ENCODE peak calls at places on chromosome 2, in four cellular contexts. One of them, this sample, is unnamed.

GRCh38 chr2:201174687-201175086 is 8.3 kb upstream of the CASP10 start:
- DNase-seq in BE2C: no peak
- DNase-seq in transverse colon: no peak
- DNase-seq in esophagus squamous epithelium: no peak
- DNase-seq in this sample: no peak

GRCh38 chr2:46814160-46814559 is 101.4 kb downstream of the MCFD2 start:
- DNase-seq in BE2C: no peak
- DNase-seq in transverse colon: peak; percentile 31
- DNase-seq in esophagus squamous epithelium: no peak
- DNase-seq in this sample: no peak

GRCh38 chr2:16716051-16716450 is 50.4 kb upstream of the CYRIA start:
- DNase-seq in BE2C: no peak
- DNase-seq in transverse colon: no peak
- DNase-seq in esophagus squamous epithelium: no peak
- DNase-seq in this sample: no peak

GRCh38 chr2:43363086-43363485 is 136.7 kb upstream of the ZFP36L2 start:
- DNase-seq in BE2C: no peak
- DNase-seq in transverse colon: no peak
- DNase-seq in esophagus squamous epithelium: no peak
- DNase-seq in this sample: no peak

GRCh38 chr2:126527836-126528490 is 128.0 kb upstream of the GYPC start:
- DNase-seq in BE2C: peak; percentile 38
- DNase-seq in transverse colon: peak; percentile 71
- DNase-seq in esophagus squamous epithelium: no peak
- DNase-seq in this sample: peak; percentile 18

GRCh38 chr2:218066946-218067515 is 2.0 kb upstream of the RUFY4 start:
- DNase-seq in BE2C: peak; percentile 44
- DNase-seq in transverse colon: no peak
- DNase-seq in esophagus squamous epithelium: no peak
- DNase-seq in this sample: no peak

GRCh38 chr2:216701544-216701943 is 6.2 kb upstream of the IGFBP5 start:
- DNase-seq in BE2C: no peak
- DNase-seq in transverse colon: no peak
- DNase-seq in esophagus squamous epithelium: no peak
- DNase-seq in this sample: no peak

GRCh38 chr2:96815326-96816126 is 542 bp upstream of the CNNM3 start:
- DNase-seq in BE2C: no peak
- DNase-seq in transverse colon: peak; percentile 26
- DNase-seq in esophagus squamous epithelium: no peak
- DNase-seq in this sample: no peak

GRCh38 chr2:191979221-191979730 is 132.4 kb upstream of the CAVIN2 start:
- DNase-seq in BE2C: no peak
- DNase-seq in transverse colon: no peak
- DNase-seq in esophagus squamous epithelium: no peak
- DNase-seq in this sample: no peak

GRCh38 chr2:96547751-96548161 is 11.2 kb downstream of the ARID5A start:
- DNase-seq in BE2C: no peak
- DNase-seq in transverse colon: peak; percentile 3
- DNase-seq in esophagus squamous epithelium: no peak
- DNase-seq in this sample: no peak

GRCh38 chr2:142875642-142876041 is 1.8 kb upstream of the KYNU start:
- DNase-seq in BE2C: no peak
- DNase-seq in transverse colon: no peak
- DNase-seq in esophagus squamous epithelium: no peak
- DNase-seq in this sample: no peak

GRCh38 chr2:142875010-142875409 is 2.5 kb upstream of the KYNU start:
- DNase-seq in BE2C: no peak
- DNase-seq in transverse colon: no peak
- DNase-seq in esophagus squamous epithelium: no peak
- DNase-seq in this sample: no peak

GRCh38 chr2:142872900-142873724 is 4.4 kb upstream of the KYNU start:
- DNase-seq in BE2C: no peak
- DNase-seq in transverse colon: no peak
- DNase-seq in esophagus squamous epithelium: no peak
- DNase-seq in this sample: no peak

GRCh38 chr2:142874293-142874814 is 3.1 kb upstream of the KYNU start:
- DNase-seq in BE2C: no peak
- DNase-seq in transverse colon: peak; percentile 38
- DNase-seq in esophagus squamous epithelium: no peak
- DNase-seq in this sample: no peak

GRCh38 chr2:142873850-142874287 is 3.6 kb upstream of the KYNU start:
- DNase-seq in BE2C: no peak
- DNase-seq in transverse colon: no peak
- DNase-seq in esophagus squamous epithelium: no peak
- DNase-seq in this sample: no peak
- H3K4me3 ChIP-seq in BE2C: no peak overlapping the region
- H3K4me3 ChIP-seq in transverse colon: no peak overlapping the region
- H3K4me3 ChIP-seq in esophagus squamous epithelium: no peak overlapping the region
- H3K4me3 ChIP-seq in this sample: peak overlapping the region; percentile 20

GRCh38 chr2:128354731-128355470 is 36.2 kb upstream of the HS6ST1 start:
- DNase-seq in BE2C: no peak
- DNase-seq in transverse colon: no peak
- DNase-seq in esophagus squamous epithelium: no peak
- DNase-seq in this sample: no peak
- TF ChIP-seq CTCF in BE2C: no peak
- TF ChIP-seq CTCF in transverse colon: no peak
- TF ChIP-seq CTCF in esophagus squamous epithelium: no peak
- TF ChIP-seq CTCF in this sample: no peak

GRCh38 chr2:20744366-20745335 is 77.7 kb downstream of the GDF7 start:
- DNase-seq in BE2C: no peak
- DNase-seq in transverse colon: no peak
- DNase-seq in esophagus squamous epithelium: no peak
- DNase-seq in this sample: no peak
- H3K4me3 ChIP-seq in BE2C: no peak overlapping the region
- H3K4me3 ChIP-seq in transverse colon: no peak overlapping the region
- H3K4me3 ChIP-seq in esophagus squamous epithelium: no peak overlapping the region
- H3K4me3 ChIP-seq in this sample: no peak overlapping the region

DNA sequence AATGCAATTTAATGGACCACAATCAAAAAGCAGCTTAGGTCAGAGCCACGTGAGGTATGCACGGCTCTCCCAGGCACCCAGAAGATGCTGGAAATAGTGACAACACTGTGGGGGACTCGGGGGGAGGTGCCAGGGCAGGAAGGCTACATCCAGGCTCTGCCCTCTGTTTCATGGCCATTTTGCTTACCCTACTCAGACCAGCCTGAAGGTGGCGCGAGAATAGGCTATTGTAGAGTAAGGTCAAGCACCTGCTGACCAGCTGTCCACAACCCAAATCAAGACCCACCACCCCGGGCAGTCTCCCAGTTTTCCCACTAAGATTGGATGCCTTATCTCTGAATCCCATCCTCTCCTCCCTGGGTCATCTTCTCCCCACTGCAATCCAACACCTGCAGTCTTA is 115.7 kb downstream of the VIT start:
- DNase-seq in BE2C: no peak
- DNase-seq in transverse colon: no peak
- DNase-seq in esophagus squamous epithelium: no peak
- DNase-seq in this sample: no peak
- TF ChIP-seq CTCF in BE2C: peak; percentile 34
- TF ChIP-seq CTCF in transverse colon: no peak
- TF ChIP-seq CTCF in esophagus squamous epithelium: no peak
- TF ChIP-seq CTCF in this sample: peak; percentile 44

GRCh38 chr2:138503087-138503442 is 1.5 kb downstream of the SPOPL start:
- DNase-seq in BE2C: no peak
- DNase-seq in transverse colon: no peak
- DNase-seq in esophagus squamous epithelium: no peak
- DNase-seq in this sample: no peak

GRCh38 chr2:138504546-138505239 is 3.1 kb downstream of the SPOPL start:
- DNase-seq in BE2C: no peak
- DNase-seq in transverse colon: no peak
- DNase-seq in esophagus squamous epithelium: no peak
- DNase-seq in this sample: peak; percentile 53

GRCh38 chr2:138504092-138504491 is 2.5 kb downstream of the SPOPL start:
- DNase-seq in BE2C: no peak
- DNase-seq in transverse colon: no peak
- DNase-seq in esophagus squamous epithelium: no peak
- DNase-seq in this sample: no peak

GRCh38 chr2:138502253-138503086 is 900 bp downstream of the SPOPL start:
- DNase-seq in BE2C: no peak
- DNase-seq in transverse colon: no peak
- DNase-seq in esophagus squamous epithelium: no peak
- DNase-seq in this sample: no peak

GRCh38 chr2:138503652-138504051 is 2.1 kb downstream of the SPOPL start:
- DNase-seq in BE2C: no peak
- DNase-seq in transverse colon: no peak
- DNase-seq in esophagus squamous epithelium: no peak
- DNase-seq in this sample: no peak
- H3K4me3 ChIP-seq in BE2C: peak overlapping the region; percentile 85
- H3K4me3 ChIP-seq in transverse colon: peak overlapping the region; percentile 84
- H3K4me3 ChIP-seq in esophagus squamous epithelium: peak overlapping the region; percentile 99
- H3K4me3 ChIP-seq in this sample: peak overlapping the region; percentile 70

GRCh38 chr2:234483568-234484251 is 13.2 kb downstream of the ARL4C start:
- DNase-seq in BE2C: no peak
- DNase-seq in transverse colon: peak; percentile 53
- DNase-seq in esophagus squamous epithelium: no peak
- DNase-seq in this sample: no peak
- TF ChIP-seq CTCF in BE2C: peak; percentile 13
- TF ChIP-seq CTCF in transverse colon: no peak
- TF ChIP-seq CTCF in esophagus squamous epithelium: no peak
- TF ChIP-seq CTCF in this sample: peak; percentile 76

DNA sequence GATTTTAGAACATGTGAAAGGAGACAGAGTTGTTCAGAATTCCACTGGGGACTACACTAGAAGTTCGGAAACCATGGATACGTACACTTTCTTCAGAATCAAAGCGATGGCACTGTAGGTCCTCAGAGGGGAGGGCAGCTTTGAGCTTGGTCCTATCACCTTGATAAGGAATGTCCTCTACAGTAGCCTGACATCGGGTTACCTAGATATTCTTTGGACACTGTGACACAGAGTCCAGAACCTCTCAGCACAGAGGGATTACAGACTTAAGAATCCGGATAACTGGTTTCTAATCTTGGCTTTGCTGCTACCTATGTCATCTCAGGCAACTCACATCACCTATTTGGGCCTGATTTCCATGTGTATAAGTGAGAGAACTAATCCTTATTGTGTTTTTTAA is 14.0 kb downstream of the LBH start:
- DNase-seq in BE2C: no peak
- DNase-seq in transverse colon: no peak
- DNase-seq in esophagus squamous epithelium: no peak
- DNase-seq in this sample: no peak
- H3K4me3 ChIP-seq in BE2C: no peak overlapping the region
- H3K4me3 ChIP-seq in transverse colon: no peak overlapping the region
- H3K4me3 ChIP-seq in esophagus squamous epithelium: no peak overlapping the region
- H3K4me3 ChIP-seq in this sample: no peak overlapping the region

This sample was measured in GM12864.